ENCODE peak calls at places on chromosomes 7 and 10, in four cellular contexts. B is HepG2, A is H1, R is GM12878. Q is an unnamed sample.

GRCh38 chr10:29420744-29421143 is 131.9 kb downstream of the LYZL1 start:
- DNase-seq in B (no peak), A (no peak), R (no peak), Q (no peak)

GRCh38 chr10:22611425-22612111 is 102.8 kb downstream of the PIP4K2A start:
- DNase-seq in B (no peak), A (no peak), R (peak), Q (no peak)

GRCh38 chr7:138089080-138089901 is 13.0 kb downstream of the AKR1D1 start:
- DNase-seq in B (peak), A (no peak), R (no peak), Q (no peak)

GRCh38 chr10:97078280-97079156 is 107.2 kb downstream of the SLIT1 start:
- DNase-seq in B (no peak), A (no peak), R (no peak), Q (no peak)

GRCh38 chr10:11515596-11516418 is 95.6 kb downstream of the USP6NL start:
- DNase-seq in B (peak), A (no peak), R (peak), Q (peak)

GRCh38 chr10:60281331-60281730 is 108.3 kb downstream of the ANK3 start:
- DNase-seq in B (no peak), A (no peak), R (no peak), Q (no peak)

GRCh38 chr7:124034754-124035100 is 1.9 kb upstream of the TMEM229A start:
- DNase-seq in B (no peak), A (no peak), R (no peak), Q (no peak)

GRCh38 chr10:6173203-6173602 is 29.5 kb upstream of the PFKFB3 start:
- DNase-seq in B (peak), A (no peak), R (no peak), Q (no peak)

GRCh38 chr10:34792881-34793280 is 22.2 kb downstream of the PARD3 start:
- DNase-seq in B (no peak), A (no peak), R (no peak), Q (no peak)

GRCh38 chr10:36492590-36493510 is 632.5 kb upstream of the ANKRD30A start:
- DNase-seq in B (no peak), A (no peak), R (no peak), Q (no peak)

GRCh38 chr10:75754096-75754495 is 322.7 kb downstream of the LRMDA start:
- DNase-seq in B (no peak), A (no peak), R (no peak), Q (no peak)

GRCh38 chr7:117127585-117128168 is 174.4 kb downstream of the ST7 start:
- DNase-seq in B (peak), A (no peak), R (peak), Q (no peak)

GRCh38 chr10:79066460-79067240 is 2.1 kb upstream of the ZMIZ1 start:
- DNase-seq in B (peak), A (no peak), R (no peak), Q (no peak)

GRCh38 chr10:72259491-72260214 is 14.1 kb upstream of the DDIT4 start:
- DNase-seq in B (no peak), A (no peak), R (no peak), Q (no peak)

GRCh38 chr10:75827591-75827990 is 396.2 kb downstream of the LRMDA start:
- DNase-seq in B (no peak), A (no peak), R (no peak), Q (no peak)

GRCh38 chr10:87729940-87730339 is 70.3 kb downstream of the PAPSS2 start:
- DNase-seq in B (no peak), A (no peak), R (no peak), Q (no peak)

GRCh38 chr7:36393826-36394225 is 4.2 kb downstream of the ANLN start:
- DNase-seq in B (peak), A (no peak), R (no peak), Q (no peak)

GRCh38 chr10:30098624-30099023 is 39.2 kb upstream of the JCAD start:
- DNase-seq in B (no peak), A (no peak), R (no peak), Q (no peak)

GRCh38 chr10:76918106-76918505 is 719.5 kb downstream of the KCNMA1 start:
- DNase-seq in B (no peak), A (no peak), R (no peak), Q (no peak)

GRCh38 chr10:76337641-76338040 is 906.2 kb downstream of the LRMDA start:
- DNase-seq in B (no peak), A (no peak), R (peak), Q (no peak)

GRCh38 chr10:17206210-17206709 is 4.8 kb upstream of the TRDMT1 start:
- DNase-seq in B (no peak), A (no peak), R (no peak), Q (no peak)

GRCh38 chr10:99711129-99711719 is 20.7 kb downstream of the COX15 start:
- DNase-seq in B (peak), A (no peak), R (peak), Q (peak)

GRCh38 chr10:126561499-126562208 is 108.8 kb downstream of the C10orf90 start:
- DNase-seq in B (no peak), A (no peak), R (no peak), Q (no peak)

GRCh38 chr7:69776611-69777010 is 178.3 kb downstream of the AUTS2 start:
- DNase-seq in B (no peak), A (no peak), R (no peak), Q (no peak)

GRCh38 chr7:140062118-140062527 is 628 bp downstream of the PARP12 start:
- DNase-seq in B (no peak), A (no peak), R (no peak), Q (no peak)

GRCh38 chr7:19958309-19958896 is 185.0 kb upstream of the TMEM196 start:
- DNase-seq in B (peak), A (no peak), R (no peak), Q (no peak)

GRCh38 chr10:36612436-36612835 is 513.0 kb upstream of the ANKRD30A start:
- DNase-seq in B (no peak), A (no peak), R (no peak), Q (no peak)

GRCh38 chr10:124674768-124675222 is 69.4 kb downstream of the FAM53B start:
- DNase-seq in B (no peak), A (no peak), R (no peak), Q (no peak)

GRCh38 chr7:139602143-139602722 is 78.7 kb downstream of the CLEC2L start:
- DNase-seq in B (peak), A (no peak), R (no peak), Q (peak)

GRCh38 chr10:25683291-25683690 is 250.7 kb upstream of the MYO3A start:
- DNase-seq in B (no peak), A (no peak), R (no peak), Q (no peak)

GRCh38 chr10:25678666-25679065 is 255.4 kb upstream of the MYO3A start:
- DNase-seq in B (no peak), A (no peak), R (no peak), Q (no peak)

GRCh38 chr10:25678220-25678619 is 255.8 kb upstream of the MYO3A start:
- DNase-seq in B (no peak), A (no peak), R (no peak), Q (no peak)

GRCh38 chr10:25682203-25682950 is 251.7 kb upstream of the MYO3A start:
- DNase-seq in B (no peak), A (no peak), R (no peak), Q (no peak)
- TF ChIP-seq SUZ12 in B (no peak), A (no peak), R (no peak), Q (no peak)

GRCh38 chr10:93554760-93555432 is 11.6 kb upstream of the FFAR4 start:
- DNase-seq in B (peak), A (peak), R (no peak), Q (peak)
- TF ChIP-seq YY1 in B (no peak), A (peak), R (peak), Q (no peak)

GRCh38 chr7:46129831-46130230 is 208.8 kb upstream of the IGFBP3 start:
- DNase-seq in B (peak), A (no peak), R (no peak), Q (no peak)

GRCh38 chr7:46133741-46134140 is 212.7 kb upstream of the IGFBP3 start:
- DNase-seq in B (no peak), A (no peak), R (no peak), Q (no peak)

GRCh38 chr7:46133076-46133475 is 212.0 kb upstream of the IGFBP3 start:
- DNase-seq in B (no peak), A (no peak), R (no peak), Q (no peak)

GRCh38 chr7:46134385-46134784 is 213.3 kb upstream of the IGFBP3 start:
- DNase-seq in B (no peak), A (no peak), R (no peak), Q (no peak)

GRCh38 chr7:46131916-46132795 is 211.1 kb upstream of the IGFBP3 start:
- DNase-seq in B (peak), A (no peak), R (no peak), Q (peak)
- TF ChIP-seq SUZ12 in B (no peak), A (no peak), R (no peak), Q (no peak)

GRCh38 chr10:113168560-113168959 is 218.5 kb downstream of the TCF7L2 start:
- DNase-seq in B (no peak), A (no peak), R (no peak), Q (no peak)
- TF ChIP-seq YY1 in B (no peak), A (no peak), R (no peak), Q (no peak)